ENCODE peak calls at places on chromosome 1, in six cellular contexts. I is activated gamma-delta T cell treated with anti-CD3 and anti-CD28 coated beads, Interleukin-2, amount 50 U/mL, for 16 hours; P is sigmoid colon; D is hypothalamus; B is fibroblast of the conjunctiva; M is SIG-M5. O is an unnamed sample.

GRCh38 chr1:59013276-59013927 is 229.6 kb upstream of the JUN start:
- DNase-seq in I (no peak), P (peak), D (no peak), B (no peak), M (no peak), O (no peak)

GRCh38 chr1:42692461-42692860 is 10.2 kb downstream of the YBX1 start:
- DNase-seq in I (no peak), P (no peak), D (no peak), B (no peak), M (no peak), O (no peak)

GRCh38 chr1:229694053-229694693 is 68.1 kb downstream of the URB2 start:
- DNase-seq in I (no peak), P (peak), D (no peak), B (peak), M (no peak), O (no peak)

GRCh38 chr1:235998812-235999211 is 66.1 kb downstream of the NID1 start:
- DNase-seq in I (peak), P (no peak), D (no peak), B (no peak), M (no peak), O (no peak)

GRCh38 chr1:61055110-61055614 is 27.2 kb upstream of the NFIA start:
- DNase-seq in I (no peak), P (peak), D (no peak), B (no peak), M (no peak), O (no peak)

GRCh38 chr1:196502437-196502836 is 105.8 kb downstream of the KCNT2 start:
- DNase-seq in I (no peak), P (no peak), D (no peak), B (no peak), M (no peak), O (no peak)

GRCh38 chr1:90371106-90371813 is 345.8 kb downstream of the BARHL2 start:
- DNase-seq in I (no peak), P (no peak), D (no peak), B (no peak), M (no peak), O (no peak)

GRCh38 chr1:162835157-162835899 is 25.6 kb downstream of the CCDC190 start:
- DNase-seq in I (no peak), P (no peak), D (no peak), B (no peak), M (no peak), O (no peak)

GRCh38 chr1:17356387-17356992 is 15.5 kb upstream of the PADI6 start:
- DNase-seq in I (no peak), P (no peak), D (no peak), B (no peak), M (no peak), O (no peak)

GRCh38 chr1:21843996-21844395 is 31.9 kb downstream of the LDLRAD2 start:
- DNase-seq in I (no peak), P (no peak), D (no peak), B (no peak), M (no peak), O (no peak)

GRCh38 chr1:36865080-36865900 is 169.0 kb downstream of the GRIK3 start:
- DNase-seq in I (no peak), P (no peak), D (no peak), B (no peak), M (no peak), O (no peak)

GRCh38 chr1:184301228-184301627 is 85.6 kb upstream of the C1orf21 start:
- DNase-seq in I (no peak), P (no peak), D (no peak), B (no peak), M (no peak), O (no peak)

GRCh38 chr1:176852124-176852523 is 312.4 kb downstream of the ASTN1 start:
- DNase-seq in I (no peak), P (no peak), D (no peak), B (no peak), M (no peak), O (no peak)

GRCh38 chr1:59556802-59557548 is 257.8 kb upstream of the HOOK1 start:
- DNase-seq in I (no peak), P (no peak), D (no peak), B (no peak), M (no peak), O (peak)

GRCh38 chr1:119808491-119808890 is 2.8 kb downstream of the REG4 start:
- DNase-seq in I (no peak), P (no peak), D (no peak), B (no peak), M (no peak), O (no peak)

GRCh38 chr1:208115924-208116614 is 128.1 kb downstream of the PLXNA2 start:
- DNase-seq in I (no peak), P (no peak), D (no peak), B (no peak), M (no peak), O (no peak)

O was measured in retinal pigment epithelial cell.